ENCODE peak calls at places on chromosomes 13 and 19, in four cellular contexts. E is pancreas, N is tibial nerve, G is DND-41. L is an unnamed sample. For H3K4me1, the result is how much of the 10 kb centered on the place peaks cover.

GRCh38 chr13:44022196-44022595 is 142.5 kb downstream of the LACC1 start:
- DNase-seq in G (no peak), E (no peak), N (no peak), L (no peak)

GRCh38 chr19:40347476-40348124 is 597 bp downstream of the C19orf47 start:
- DNase-seq in N (no peak), G (no peak), E (no peak), L (no peak)

GRCh38 chr19:51127755-51128154 is 3.0 kb downstream of the SIGLEC9 start:
- DNase-seq in G (no peak), E (no peak), N (no peak), L (no peak)

GRCh38 chr13:66837246-66837645 is 392.9 kb downstream of the PCDH9 start:
- DNase-seq in G (no peak), N (no peak), E (no peak), L (no peak)

GRCh38 chr19:2117215-2117960 is 20.7 kb downstream of the IZUMO4 start:
- DNase-seq in N (no peak), G (no peak), E (peak), L (no peak)

GRCh38 chr19:21699197-21699596 is 68.2 kb downstream of the ZNF100 start:
- DNase-seq in E (no peak), G (no peak), N (no peak), L (no peak)

GRCh38 chr13:76438050-76438449 is 448.2 kb downstream of the KCTD12 start:
- DNase-seq in G (no peak), E (no peak), N (no peak), L (no peak)

GRCh38 chr13:62290542-62290941 is 874.9 kb upstream of the PCDH20 start:
- DNase-seq in N (no peak), G (no peak), E (no peak), L (no peak)

GRCh38 chr19:11881151-11881800 is 6.3 kb upstream of the ZNF69 start:
- DNase-seq in G (peak), E (peak), N (no peak), L (peak)

GRCh38 chr19:2488942-2489731 is 13.2 kb downstream of the GADD45B start:
- DNase-seq in E (peak), N (no peak), G (no peak), L (peak)

GRCh38 chr13:38309397-38309796 is 40.3 kb upstream of the UFM1 start:
- DNase-seq in E (no peak), G (no peak), N (no peak), L (no peak)

GRCh38 chr13:113907637-113908617 is 44.1 kb upstream of the GAS6 start:
- DNase-seq in N (no peak), E (no peak), G (no peak), L (peak)

GRCh38 chr19:8240274-8241229 is 31.4 kb downstream of the CERS4 start:
- DNase-seq in E (peak), G (no peak), N (peak), L (no peak)

GRCh38 chr19:49154279-49154678 is 917 bp downstream of the HRC start:
- DNase-seq in G (no peak), N (no peak), E (no peak), L (no peak)

GRCh38 chr13:111409413-111409812 is 89.0 kb downstream of the TEX29 start:
- DNase-seq in N (no peak), E (no peak), G (no peak), L (no peak)

GRCh38 chr19:23823952-23824389 is 65.3 kb upstream of the ZNF681 start:
- DNase-seq in G (peak), E (no peak), N (no peak), L (peak)

GRCh38 chr13:20121154-20121515 is 39.7 kb downstream of the GJA3 start:
- DNase-seq in G (peak), E (no peak), N (no peak), L (no peak)

GRCh38 chr19:16571283-16571682 is 932 bp downstream of the SLC35E1 start:
- DNase-seq in E (no peak), N (no peak), G (no peak), L (peak)

GRCh38 chr13:113360446-113360845 is 3.5 kb downstream of the GRTP1 start:
- DNase-seq in N (no peak), E (peak), G (no peak), L (no peak)

GRCh38 chr13:108214511-108215383 is 589 bp downstream of the LIG4 start:
- DNase-seq in E (no peak), N (no peak), G (peak), L (no peak)

GRCh38 chr13:22049384-22049783 is 378.5 kb downstream of the FGF9 start:
- DNase-seq in E (no peak), G (no peak), N (no peak), L (no peak)

DNA sequence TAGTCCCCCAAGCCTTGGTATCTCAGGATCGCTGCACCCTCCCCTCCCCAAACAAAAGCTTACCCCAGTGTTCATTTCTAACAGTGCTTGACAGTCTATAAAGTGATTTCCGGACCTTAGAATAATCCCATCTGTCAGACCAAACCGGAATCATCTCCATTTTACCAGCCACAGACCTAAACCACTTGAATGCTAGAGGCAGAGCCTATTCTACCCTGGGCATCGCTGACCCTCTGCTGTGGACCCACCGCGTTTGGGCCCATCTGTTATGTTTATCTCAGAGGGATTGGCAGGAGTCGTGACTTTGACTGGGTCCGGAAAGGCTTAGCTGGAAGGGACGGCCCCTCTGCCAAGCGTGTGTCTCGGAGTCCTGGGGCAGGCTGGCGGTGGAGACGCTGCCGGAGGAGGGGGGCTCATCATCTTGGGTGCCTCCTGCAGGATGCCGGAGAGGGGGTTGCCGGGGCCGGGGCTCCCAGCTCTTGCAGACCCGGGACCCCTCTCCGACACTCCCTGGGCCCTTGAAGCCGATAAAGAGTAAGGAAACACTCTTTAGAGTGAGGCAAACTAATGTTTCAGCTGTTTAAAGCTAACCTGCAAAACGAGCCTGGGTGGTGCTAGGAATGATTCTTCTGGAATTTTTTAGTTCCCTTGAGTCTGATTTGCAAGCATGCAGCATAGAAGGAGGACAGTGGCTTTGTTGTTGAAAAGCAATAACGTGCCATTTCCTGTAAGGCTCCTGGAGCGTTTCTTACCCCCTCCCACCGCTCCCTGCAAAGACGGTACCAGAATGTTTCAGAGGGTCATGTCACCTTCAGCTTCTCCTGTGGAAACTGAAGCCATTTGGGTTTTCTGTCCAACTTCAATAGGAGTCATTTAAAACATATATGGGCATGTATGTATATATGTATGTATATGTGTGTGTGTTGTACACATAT is 1.3 kb downstream of the SLC25A42 start:
- DNase-seq in N (no peak), G (peak), E (no peak), L (peak)
- H3K4me1 ChIP-seq in N (under half), G (under half), E (under half), L (under half)

GRCh38 chr19:29681422-29682235 is 16.4 kb downstream of the PLEKHF1 start:
- DNase-seq in G (no peak), N (no peak), E (no peak), L (no peak)

GRCh38 chr19:29682236-29682895 is 17.1 kb downstream of the PLEKHF1 start:
- DNase-seq in E (no peak), G (no peak), N (no peak), L (no peak)

GRCh38 chr19:29679598-29680210 is 14.4 kb downstream of the PLEKHF1 start:
- DNase-seq in G (peak), N (no peak), E (no peak), L (no peak)

GRCh38 chr19:29680447-29680846 is 15.2 kb downstream of the PLEKHF1 start:
- DNase-seq in G (peak), N (no peak), E (no peak), L (no peak)

GRCh38 chr19:29680937-29681336 is 15.7 kb downstream of the PLEKHF1 start:
- DNase-seq in E (no peak), N (no peak), G (no peak), L (no peak)
- H3K27ac ChIP-seq in E (no peak), N (peak), G (peak), L (no peak)

GRCh38 chr19:47415953-47416666 is 3.2 kb downstream of the MEIS3 start:
- DNase-seq in G (no peak), E (no peak), N (no peak), L (no peak)
- H3K4me1 ChIP-seq in G (under half), E (under half), N (under half), L (under half)

DNA sequence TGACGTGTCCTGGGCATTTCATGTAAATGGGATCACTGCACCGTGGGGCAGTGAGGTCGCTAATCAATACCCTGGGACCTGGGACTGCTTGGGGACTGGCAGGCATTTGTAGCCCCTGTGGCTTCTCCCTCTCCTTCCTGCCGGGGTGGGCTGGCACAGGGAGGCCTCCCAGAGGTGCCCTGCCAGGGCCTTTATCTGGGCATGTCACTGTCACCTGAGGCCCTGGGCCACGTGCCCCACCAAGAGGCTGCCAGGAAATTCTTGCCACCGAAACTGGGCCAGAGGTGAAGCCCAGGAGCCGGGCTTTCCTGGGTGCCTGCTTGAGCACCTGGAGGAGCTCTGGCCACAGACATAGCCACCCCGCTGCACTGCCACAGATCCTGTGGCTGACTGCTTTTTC is 1.8 kb upstream of the NMRK2 start:
- DNase-seq in N (no peak), G (no peak), E (peak), L (no peak)
- H3K27ac ChIP-seq in N (no peak), G (no peak), E (no peak), L (no peak)

GRCh38 chr19:36054119-36054732 is at the start of gene THAP8:
- DNase-seq in G (peak), E (peak), N (peak), L (peak)
- H3K4me1 ChIP-seq in G (half or more), E (under half), N (under half), L (under half)

DNA sequence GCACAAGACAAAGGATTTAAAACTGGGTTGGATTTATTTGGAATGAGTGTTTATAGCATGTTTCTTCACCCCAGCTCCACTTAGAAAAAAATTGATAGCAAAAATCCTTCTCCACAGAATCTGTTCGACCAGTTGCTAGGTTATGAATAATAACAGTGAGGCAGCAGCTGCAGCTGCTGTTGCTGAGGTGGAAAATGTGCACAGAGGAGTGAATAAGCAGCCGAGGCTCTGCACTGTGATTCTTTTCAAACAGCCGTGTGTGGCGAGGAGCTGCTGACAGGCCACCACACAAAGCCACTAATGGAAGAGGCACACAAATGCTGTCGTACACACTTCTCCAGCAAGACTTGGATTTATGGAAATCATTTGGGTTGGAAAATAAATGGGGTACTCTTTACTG is 6.4 kb upstream of the RASL11A start:
- DNase-seq in G (no peak), N (no peak), E (no peak), L (no peak)
- H3K27ac ChIP-seq in G (no peak), N (no peak), E (no peak), L (no peak)

GRCh38 chr19:39345956-39346355 is 3.7 kb downstream of the SAMD4B start:
- DNase-seq in G (no peak), E (no peak), N (no peak), L (no peak)

GRCh38 chr19:39350156-39350555 is 7.9 kb downstream of the SAMD4B start:
- DNase-seq in E (no peak), G (no peak), N (no peak), L (no peak)

GRCh38 chr19:39349326-39349725 is 7.1 kb downstream of the SAMD4B start:
- DNase-seq in G (no peak), N (no peak), E (no peak), L (no peak)

GRCh38 chr19:39351537-39352037 is 9.4 kb downstream of the SAMD4B start:
- DNase-seq in E (no peak), G (no peak), N (no peak), L (no peak)

DNA sequence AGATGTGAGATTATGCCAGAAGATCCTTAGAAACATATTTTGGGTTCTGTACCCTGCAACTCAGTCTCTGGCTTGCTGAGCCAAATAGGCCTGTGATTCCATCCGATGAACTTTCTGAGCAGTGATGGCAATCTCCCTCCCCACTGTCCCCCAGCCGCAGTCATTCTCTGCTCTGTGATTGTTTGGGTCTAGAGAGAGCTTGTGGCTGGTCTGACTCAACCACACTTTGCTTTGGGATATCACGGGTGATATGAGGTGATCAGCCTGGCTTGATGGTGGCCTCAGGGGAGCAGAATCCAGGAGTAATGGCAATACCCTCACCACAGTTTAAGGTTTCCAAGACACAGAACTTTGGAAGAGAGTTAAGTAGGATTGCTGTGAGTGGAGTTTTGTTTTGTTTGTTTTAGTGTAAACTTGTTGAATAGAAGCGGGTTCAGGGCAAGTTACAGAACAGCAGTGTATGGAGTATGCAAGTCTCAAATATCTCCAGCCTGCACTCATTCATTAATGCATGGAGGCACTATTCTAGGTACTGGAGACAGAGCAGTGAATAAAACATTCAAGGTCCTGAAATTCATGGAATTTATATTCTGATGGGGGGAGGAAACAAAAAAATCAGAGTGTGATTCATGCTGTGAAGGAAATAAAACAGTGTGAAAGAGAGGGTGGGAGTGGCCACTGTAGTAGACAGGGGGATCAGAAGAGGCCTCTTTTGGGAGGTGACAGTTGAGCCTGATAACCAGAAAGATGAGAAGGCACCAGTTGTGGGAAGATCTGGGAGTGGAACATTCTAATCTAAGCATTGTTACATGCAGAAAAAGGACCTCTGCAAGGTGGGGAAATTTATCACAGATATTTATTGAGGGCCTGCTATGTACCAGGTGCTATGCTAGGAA is 5.4 kb downstream of the SAMD4B start:
- DNase-seq in G (no peak), E (no peak), N (no peak), L (peak)
- H3K4me1 ChIP-seq in G (under half), E (under half), N (under half), L (under half)

DNA sequence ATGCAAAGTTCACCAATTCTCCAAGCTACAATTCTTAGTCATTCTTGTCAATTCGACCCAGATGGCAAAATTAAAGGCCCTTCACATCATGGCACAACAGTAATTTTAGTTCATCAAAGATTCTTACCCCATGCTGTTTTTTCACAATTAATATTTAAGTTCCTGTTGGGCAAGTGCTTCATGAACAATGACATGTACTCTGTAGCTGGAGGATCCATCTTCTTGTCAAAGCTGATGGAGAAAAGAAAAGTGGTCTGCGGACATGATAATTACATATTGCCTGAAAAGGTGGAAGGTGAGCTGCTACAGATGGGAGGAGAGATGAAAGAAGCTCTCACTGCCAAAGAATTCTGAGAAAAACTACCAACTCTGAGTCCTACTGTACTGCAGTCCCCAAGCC is 1370.3 kb upstream of the SLC10A2 start:
- DNase-seq in N (no peak), E (no peak), G (no peak), L (no peak)
- H3K27ac ChIP-seq in N (no peak), E (no peak), G (no peak), L (no peak)

DNA sequence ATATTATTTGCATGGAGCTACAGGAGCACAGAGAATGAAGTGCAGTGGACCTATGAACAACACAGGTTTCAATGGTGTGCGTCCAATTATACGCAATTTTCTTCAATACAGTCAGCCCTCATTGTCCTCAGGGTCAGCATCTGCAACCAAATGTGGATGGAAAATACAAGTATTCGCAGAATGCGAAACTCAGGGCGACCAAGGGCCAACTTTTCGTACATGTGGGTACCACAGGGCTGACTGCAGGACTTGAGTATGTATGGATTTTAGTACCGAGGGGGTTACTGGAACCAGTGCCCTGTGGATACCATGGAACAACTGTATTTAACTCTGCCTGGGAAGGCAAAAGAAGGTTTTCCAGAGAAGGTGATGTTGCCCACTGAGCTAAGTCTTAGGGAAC is 10.2 kb downstream of the LCP1 start:
- DNase-seq in N (no peak), G (no peak), E (no peak), L (no peak)
- H3K4me1 ChIP-seq in N (under half), G (half or more), E (under half), L (under half)

L was measured in A673.